ENCODE peak calls at places on chromosomes 13 and 19, in six cellular contexts. B is GM23248, M is GM23338, N is MM.1S, S is PC-9, D is SK-N-SH. P is an unnamed sample.

GRCh38 chr19:44720945-44721344 is 22.0 kb downstream of the CEACAM16 start:
- DNase-seq in M (no peak), S (no peak), D (no peak), B (no peak), N (peak; percentile 81), P (no peak)

GRCh38 chr13:28438598-28439334 is 56.2 kb downstream of the FLT1 start:
- DNase-seq in D (no peak), B (no peak), N (no peak), M (peak; percentile 84), S (no peak), P (no peak)

GRCh38 chr13:110575322-110576069 is 14.0 kb upstream of the RAB20 start:
- DNase-seq in N (no peak), B (peak; percentile 39), D (peak; percentile 44), M (no peak), S (peak; percentile 50), P (no peak)

GRCh38 chr19:47723573-47723923 is 10.3 kb downstream of the EHD2 start:
- DNase-seq in S (peak; percentile 83), B (peak; percentile 88), M (no peak), D (no peak), N (no peak), P (peak; percentile 64)

GRCh38 chr13:52665325-52665724 is 12.7 kb downstream of the SUGT1 start:
- DNase-seq in B (peak; percentile 60), S (peak; percentile 69), D (peak; percentile 22), N (peak; percentile 26), M (peak; percentile 50), P (peak; percentile 39)

GRCh38 chr13:44698076-44698475 is 121.9 kb upstream of the TSC22D1 start:
- DNase-seq in B (no peak), M (no peak), N (no peak), D (no peak), S (no peak), P (no peak)

GRCh38 chr19:491146-491741 is 5.0 kb upstream of the MADCAM1 start:
- DNase-seq in S (no peak), M (peak; percentile 48), N (no peak), B (peak; percentile 37), D (peak; percentile 58), P (peak; percentile 28)

GRCh38 chr19:5287066-5287465 is 53.5 kb downstream of the PTPRS start:
- DNase-seq in S (no peak), M (no peak), D (no peak), N (no peak), B (no peak), P (peak; percentile 33)

GRCh38 chr13:40613192-40613818 is 53.1 kb downstream of the FOXO1 start:
- DNase-seq in N (no peak), M (no peak), B (no peak), D (no peak), S (no peak), P (no peak)

GRCh38 chr19:54013866-54014265 is 22.4 kb downstream of the CACNG6 start:
- DNase-seq in N (no peak), D (no peak), B (no peak), M (no peak), S (no peak), P (no peak)
- H3K9me2 ChIP-seq in N (no peaks in the 10 kb centered on the region), D (no peaks in the 10 kb centered on the region), B (no peaks in the 10 kb centered on the region), M (no peaks in the 10 kb centered on the region), S (no peaks in the 10 kb centered on the region), P (no peaks in the 10 kb centered on the region)

DNA sequence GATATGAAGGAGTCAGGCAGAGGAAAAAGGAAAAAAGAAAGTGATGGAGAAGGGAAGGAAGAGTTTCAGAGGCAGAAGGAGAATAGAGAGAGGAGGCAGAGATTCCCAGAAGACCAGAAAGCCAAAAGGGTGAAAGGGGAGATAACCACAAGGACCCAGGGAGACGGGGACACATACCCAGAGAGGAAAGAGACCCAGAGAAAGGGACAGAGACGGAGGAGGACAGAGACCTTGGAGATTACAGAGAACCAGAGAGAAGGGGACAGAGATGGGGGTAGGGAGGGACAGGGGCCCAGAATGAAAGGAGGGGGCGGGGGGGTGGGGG is 1.4 kb downstream of the PTH2 start:
- DNase-seq in S (no peak), D (no peak), M (no peak), B (no peak), N (no peak), P (no peak)
- H3K27me3 ChIP-seq in S (peaks cover 98% of the 10 kb centered on the region), D (peaks cover 99% of the 10 kb centered on the region), M (peaks cover 54% of the 10 kb centered on the region), B (peaks cover 73% of the 10 kb centered on the region), N (peaks cover 99% of the 10 kb centered on the region), P (peaks cover 99% of the 10 kb centered on the region)

DNA sequence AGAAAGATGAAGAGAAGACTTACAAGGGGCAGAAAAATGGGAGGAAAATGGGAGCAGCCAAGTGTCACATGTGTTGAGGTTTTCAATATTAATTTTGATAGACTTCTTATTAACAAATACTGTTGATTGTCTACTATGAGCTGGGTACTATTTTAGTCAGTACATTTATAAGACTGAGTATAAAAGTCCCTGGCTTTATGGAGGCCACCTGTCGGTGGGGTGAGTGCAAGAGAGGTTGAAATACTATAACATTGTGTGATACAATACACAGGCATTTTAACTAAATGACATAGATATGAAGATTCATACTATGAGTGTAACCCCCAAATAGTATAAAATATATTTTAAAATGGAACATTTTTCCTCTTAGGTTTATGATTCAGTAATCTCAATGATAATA is 29.9 kb downstream of the SLC10A2 start:
- DNase-seq in B (no peak), N (no peak), S (no peak), D (no peak), M (no peak), P (peak; percentile 6)
- H3F3A ChIP-seq in B (no peaks in the 10 kb centered on the region), N (no peaks in the 10 kb centered on the region), S (no peaks in the 10 kb centered on the region), D (no peaks in the 10 kb centered on the region), M (no peaks in the 10 kb centered on the region), P (no peaks in the 10 kb centered on the region)

DNA sequence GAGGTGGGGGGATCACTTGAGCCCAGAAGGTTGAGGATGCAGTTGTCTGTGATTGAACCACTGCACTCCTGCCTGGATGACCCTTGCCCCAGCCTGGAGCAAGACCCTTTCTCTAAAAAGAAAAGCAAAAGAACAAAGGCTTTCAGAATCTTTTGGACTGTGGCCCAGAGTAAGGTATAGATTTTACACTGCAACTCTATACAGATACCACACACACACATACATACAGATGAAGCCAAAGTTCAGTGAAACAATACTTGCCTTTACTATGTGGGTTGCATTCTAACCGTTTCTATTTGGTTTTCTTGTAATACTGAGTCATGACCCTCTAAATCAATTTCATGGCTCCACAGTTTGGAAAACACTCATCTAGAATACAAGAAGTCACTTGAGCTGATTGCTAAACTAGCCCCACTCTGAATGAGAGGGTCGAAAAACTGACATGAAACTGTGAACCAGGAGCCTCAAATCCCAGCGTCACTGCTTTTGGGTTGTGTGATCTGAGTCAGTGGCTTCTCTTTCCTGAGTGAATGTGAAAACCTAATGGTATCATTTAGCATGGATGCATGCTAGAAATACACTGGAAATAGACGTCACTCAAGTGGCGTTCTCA is 756.1 kb downstream of the UQCRFS1 start:
- DNase-seq in S (no peak), D (no peak), N (no peak), B (no peak), M (no peak), P (no peak)
- H3K9me2 ChIP-seq in S (no peaks in the 10 kb centered on the region), D (no peaks in the 10 kb centered on the region), N (no peaks in the 10 kb centered on the region), B (no peaks in the 10 kb centered on the region), M (peaks cover 4% of the 10 kb centered on the region), P (no peaks in the 10 kb centered on the region)

GRCh38 chr19:53884256-53884655 is 2.3 kb downstream of the PRKCG start:
- DNase-seq in B (no peak), S (peak; percentile 30), M (no peak), N (no peak), D (no peak), P (no peak)
- H3K27me3 ChIP-seq in B (peaks cover 51% of the 10 kb centered on the region), S (no peaks in the 10 kb centered on the region), M (peaks cover 11% of the 10 kb centered on the region), N (peaks cover 7% of the 10 kb centered on the region), D (peaks cover 36% of the 10 kb centered on the region), P (peaks cover 33% of the 10 kb centered on the region)